ENCODE peak calls at places on chromosomes 16 and 17, in four cellular contexts. C, J, B and G are unnamed samples.

GRCh38 chr17:2337152-2337810 is at the start of gene SGSM2:
- DNase-seq in C (no peak), J (peak), B (peak), G (no peak)

GRCh38 chr16:57600048-57600835 is 28.2 kb upstream of the ADGRG1 start:
- DNase-seq in C (peak), J (peak), B (peak), G (no peak)

GRCh38 chr16:4136229-4136813 is 20.1 kb upstream of the ADCY9 start:
- DNase-seq in C (peak), J (no peak), B (no peak), G (no peak)

GRCh38 chr17:61443475-61443882 is 8.7 kb upstream of the TBX4 start:
- DNase-seq in C (no peak), J (peak), B (peak), G (no peak)

GRCh38 chr17:26809033-26809432 is 484.9 kb upstream of the WSB1 start:
- DNase-seq in C (peak), J (no peak), B (no peak), G (peak)

GRCh38 chr17:18382441-18383078 is 5.0 kb downstream of the EVPLL start:
- DNase-seq in C (no peak), J (no peak), B (no peak), G (no peak)

GRCh38 chr16:59605706-59606105 is 871.6 kb upstream of the GOT2 start:
- DNase-seq in C (no peak), J (no peak), B (no peak), G (no peak)

GRCh38 chr16:57165923-57166322 is 19.9 kb downstream of the PSME3IP1 start:
- DNase-seq in C (no peak), J (no peak), B (no peak), G (no peak)

GRCh38 chr16:82033683-82034300 is 1.3 kb upstream of the HSD17B2 start:
- DNase-seq in C (no peak), J (no peak), B (no peak), G (no peak)

GRCh38 chr17:9169116-9169515 is 147.8 kb downstream of the NTN1 start:
- DNase-seq in C (peak), J (no peak), B (no peak), G (no peak)

GRCh38 chr17:70320642-70321345 is 151.5 kb downstream of the KCNJ2 start:
- DNase-seq in C (no peak), J (peak), B (no peak), G (no peak)

GRCh38 chr16:60636117-60636516 is 1400.1 kb downstream of the CDH8 start:
- DNase-seq in C (no peak), J (no peak), B (no peak), G (no peak)

GRCh38 chr17:80647746-80648145 is 103.1 kb downstream of the RPTOR start:
- DNase-seq in C (no peak), J (no peak), B (no peak), G (no peak)

GRCh38 chr17:57617218-57617617 is 127.9 kb downstream of the CCDC182 start:
- DNase-seq in C (no peak), J (no peak), B (no peak), G (no peak)

GRCh38 chr16:66619036-66619435 is 14.5 kb downstream of the CMTM3 start:
- DNase-seq in C (no peak), J (no peak), B (no peak), G (no peak)

GRCh38 chr17:4008496-4009163 is 44.4 kb upstream of the ATP2A3 start:
- DNase-seq in C (no peak), J (no peak), B (no peak), G (no peak)

GRCh38 chr17:31274252-31274651 is 22.8 kb downstream of the OMG start:
- DNase-seq in C (no peak), J (no peak), B (no peak), G (no peak)

GRCh38 chr16:49958474-49958873 is 66.6 kb upstream of the CNEP1R1 start:
- DNase-seq in C (no peak), J (no peak), B (no peak), G (no peak)

GRCh38 chr16:19757762-19758595 is 39.9 kb downstream of the IQCK start:
- DNase-seq in C (no peak), J (no peak), B (no peak), G (no peak)

GRCh38 chr17:75048396-75048933 is 1.4 kb downstream of the KCTD2 start:
- DNase-seq in C (no peak), J (no peak), B (no peak), G (no peak)

GRCh38 chr17:7279453-7279852 is 2.1 kb upstream of the SLC2A4 start:
- DNase-seq in C (no peak), J (no peak), B (no peak), G (no peak)

GRCh38 chr17:27384261-27384701 is 72.0 kb upstream of the KSR1 start:
- DNase-seq in C (no peak), J (no peak), B (no peak), G (no peak)

GRCh38 chr17:69213059-69213813 is 15.4 kb downstream of the ABCA10 start:
- DNase-seq in C (no peak), J (no peak), B (no peak), G (no peak)

GRCh38 chr16:1527836-1528811 is 5.3 kb upstream of the TMEM204 start:
- DNase-seq in C (no peak), J (no peak), B (peak), G (no peak)

GRCh38 chr16:1528921-1529537 is 4.4 kb upstream of the TMEM204 start:
- DNase-seq in C (no peak), J (no peak), B (no peak), G (no peak)

GRCh38 chr16:1525871-1526607 is 7.4 kb upstream of the TMEM204 start:
- DNase-seq in C (no peak), J (no peak), B (no peak), G (no peak)

GRCh38 chr16:1524366-1524765 is 9.1 kb upstream of the TMEM204 start:
- DNase-seq in C (no peak), J (no peak), B (no peak), G (no peak)

GRCh38 chr16:1526608-1527555 is 6.6 kb upstream of the TMEM204 start:
- DNase-seq in C (no peak), J (no peak), B (no peak), G (no peak)
- TF ChIP-seq JUND in C (no peak), J (no peak), B (no peak), G (no peak)

GRCh38 chr16:53952215-53953208 is 248.6 kb downstream of the FTO start:
- DNase-seq in C (no peak), J (no peak), B (no peak), G (no peak)
- TF ChIP-seq SIN3A in C (no peak), J (no peak), B (no peak), G (no peak)

DNA sequence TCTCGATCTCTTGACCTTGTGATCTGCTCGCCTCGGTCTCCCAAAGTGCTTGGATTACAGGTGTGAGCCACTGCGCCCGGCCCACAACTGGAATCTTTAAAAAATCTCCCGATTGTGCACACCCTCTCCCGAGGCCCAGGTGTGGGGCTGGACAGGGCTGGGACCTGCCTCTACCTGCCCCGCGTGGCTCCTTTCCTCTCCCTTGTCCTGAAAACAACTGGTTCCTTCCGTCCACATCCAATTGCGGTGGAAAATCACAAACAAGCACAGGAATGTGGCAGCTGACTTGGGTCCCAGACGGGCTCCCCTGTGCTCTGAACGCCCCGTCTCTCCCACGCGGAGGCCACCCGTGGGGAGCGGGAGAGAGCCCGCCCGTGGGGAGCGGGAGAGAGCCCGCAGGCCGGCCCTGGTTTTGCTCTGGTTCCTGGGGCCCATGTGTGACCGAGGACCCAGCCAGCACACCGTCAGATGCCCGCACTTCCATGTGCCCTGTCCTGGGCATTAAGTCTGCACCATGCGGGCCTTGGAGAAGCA is 3.0 kb upstream of the TMEM204 start:
- DNase-seq in C (no peak), J (no peak), B (no peak), G (no peak)
- H2AFZ ChIP-seq in C (no peak), J (peak), B (no peak), G (no peak)

GRCh38 chr17:77724876-77725615 is 233.5 kb upstream of the TNRC6C start:
- DNase-seq in C (no peak), J (no peak), B (no peak), G (peak)

GRCh38 chr17:77723071-77723908 is 235.2 kb upstream of the TNRC6C start:
- DNase-seq in C (no peak), J (no peak), B (no peak), G (no peak)

GRCh38 chr17:77722366-77722765 is 236.1 kb upstream of the TNRC6C start:
- DNase-seq in C (no peak), J (no peak), B (no peak), G (no peak)

GRCh38 chr17:77725851-77726250 is 232.7 kb upstream of the TNRC6C start:
- DNase-seq in C (no peak), J (no peak), B (no peak), G (no peak)

DNA sequence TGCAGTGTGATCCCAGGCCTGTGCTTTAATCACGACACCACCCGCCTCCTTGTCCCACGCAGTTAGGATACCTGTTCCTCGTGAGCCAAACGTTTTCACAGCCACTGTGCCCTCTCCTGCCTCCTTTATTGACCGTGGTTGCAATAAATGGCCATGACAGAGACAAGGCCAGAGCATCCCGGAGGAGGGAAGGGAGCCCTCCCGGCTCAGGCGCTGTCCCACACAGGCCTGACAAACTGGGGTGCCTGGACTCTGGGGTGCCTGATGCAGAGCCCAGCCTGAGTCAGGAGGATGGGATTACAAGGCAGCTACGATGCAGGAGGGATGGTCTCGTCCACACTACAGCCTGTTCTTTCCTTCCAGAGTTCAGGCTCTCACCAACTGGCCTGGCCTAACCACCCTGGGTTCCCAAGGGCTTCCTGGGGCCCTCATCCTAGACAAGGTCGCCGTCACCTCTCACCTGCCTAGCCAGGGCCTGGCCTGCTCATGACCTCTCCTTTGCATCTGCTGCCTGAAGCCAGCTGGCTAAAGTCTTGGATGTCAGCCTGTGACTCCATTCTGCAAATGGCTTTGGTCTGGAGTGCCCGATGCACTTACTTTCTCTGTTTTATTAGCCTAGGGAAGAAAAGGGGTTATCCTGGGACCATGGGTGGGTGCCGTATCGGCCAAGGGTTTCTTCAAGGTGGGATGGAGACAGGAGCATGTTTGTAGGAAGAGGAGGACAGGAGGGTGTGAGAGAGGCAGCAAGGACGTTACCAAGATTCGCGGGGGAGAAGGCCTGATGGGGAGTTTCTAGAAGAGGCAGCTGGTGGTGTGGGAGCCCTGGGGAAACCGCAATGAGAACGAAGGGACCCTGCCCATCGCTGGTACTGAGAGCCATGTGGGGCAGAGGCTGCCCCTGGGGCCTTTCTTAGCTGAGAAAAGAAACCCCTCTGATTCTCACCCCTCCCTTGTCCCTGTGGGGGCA is 234.3 kb upstream of the TNRC6C start:
- DNase-seq in C (no peak), J (no peak), B (no peak), G (peak)
- TF ChIP-seq JUND in C (no peak), J (no peak), B (no peak), G (no peak)

GRCh38 chr17:47690121-47690520 is 3.8 kb upstream of the TBKBP1 start:
- DNase-seq in C (no peak), J (peak), B (no peak), G (no peak)
- TF ChIP-seq SIN3A in C (no peak), J (no peak), B (no peak), G (no peak)

GRCh38 chr16:89216315-89217137 is 977 bp upstream of the ZNF778 start:
- DNase-seq in C (peak), J (peak), B (peak), G (peak)
- H2AFZ ChIP-seq in C (no peak), J (peak), B (peak), G (no peak)

GRCh38 chr17:44283374-44284023 is 15.6 kb upstream of the SLC4A1 start:
- DNase-seq in C (no peak), J (no peak), B (peak), G (no peak)

GRCh38 chr17:44281570-44281969 is 13.6 kb upstream of the SLC4A1 start:
- DNase-seq in C (no peak), J (no peak), B (peak), G (no peak)

GRCh38 chr17:44278006-44278405 is 10.1 kb upstream of the SLC4A1 start:
- DNase-seq in C (no peak), J (no peak), B (no peak), G (no peak)

GRCh38 chr17:44279586-44280344 is 11.8 kb upstream of the SLC4A1 start:
- DNase-seq in C (no peak), J (no peak), B (peak), G (peak)

GRCh38 chr17:44280383-44280782 is 12.4 kb upstream of the SLC4A1 start:
- DNase-seq in C (no peak), J (no peak), B (no peak), G (no peak)
- TF ChIP-seq JUND in C (no peak), J (no peak), B (no peak), G (no peak)

DNA sequence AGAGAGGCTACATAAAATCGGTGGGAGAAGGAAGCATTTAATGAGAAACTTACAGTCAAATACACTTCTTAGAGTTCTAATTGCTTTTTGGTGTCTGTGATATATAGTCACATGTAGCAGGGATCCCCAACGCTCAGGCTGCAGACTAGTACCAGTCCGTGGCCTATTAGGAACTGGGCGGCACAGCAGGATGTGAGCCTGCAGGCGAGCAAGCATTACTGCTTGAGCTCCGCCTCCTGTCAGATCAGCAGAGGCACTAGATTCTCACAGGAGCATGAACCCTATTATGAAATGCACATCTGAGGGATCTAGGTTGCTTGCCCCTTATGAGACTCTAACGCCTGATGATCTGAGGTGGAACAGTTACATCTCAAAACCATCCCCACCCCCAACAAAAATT is 158.5 kb downstream of the TANC2 start:
- DNase-seq in C (no peak), J (no peak), B (peak), G (no peak)
- TF ChIP-seq SIN3A in C (no peak), J (no peak), B (no peak), G (no peak)

DNA sequence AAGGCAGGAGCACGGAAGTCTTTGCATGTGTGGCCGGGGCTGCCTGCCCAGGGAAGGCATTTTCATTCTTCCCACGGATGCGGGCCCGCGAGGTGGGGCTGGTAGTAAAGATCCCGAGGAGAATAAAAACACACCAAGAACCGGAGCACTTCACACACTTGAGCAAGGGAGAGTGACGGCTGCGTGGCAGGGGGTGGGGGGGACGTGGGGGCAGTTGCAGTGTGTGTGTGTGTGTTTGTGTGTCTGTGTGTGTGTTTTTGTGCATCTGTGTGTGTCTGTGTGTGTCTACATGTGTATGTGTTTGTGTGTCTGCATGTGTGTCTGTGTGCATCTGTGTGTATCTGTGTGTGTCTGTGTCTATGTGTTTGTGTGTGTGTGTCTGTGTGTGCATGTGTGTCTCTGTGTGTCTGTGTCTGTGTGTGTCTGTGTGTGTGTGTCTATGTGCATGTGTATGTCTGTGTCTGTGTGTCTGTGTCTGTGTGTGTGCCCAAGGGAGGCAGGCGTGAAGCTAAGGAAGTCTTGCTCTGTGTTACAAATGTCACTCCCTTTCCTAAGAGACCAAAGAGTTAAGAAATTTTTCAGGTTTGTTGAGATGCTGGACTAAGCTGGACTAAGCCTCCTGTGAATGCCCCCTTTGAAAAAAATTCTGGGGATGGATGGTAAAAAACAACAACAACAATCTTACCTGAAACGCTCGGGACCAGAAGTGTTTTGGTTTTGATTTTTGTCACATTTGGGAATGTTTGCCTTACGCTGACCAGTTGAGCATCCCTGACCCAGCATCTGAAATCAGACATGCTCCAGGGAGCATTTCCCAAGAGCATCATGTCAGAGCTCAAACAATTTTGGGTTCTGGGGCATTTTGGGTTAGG is 48.9 kb upstream of the ZNF469 start:
- DNase-seq in C (no peak), J (no peak), B (no peak), G (no peak)
- H2AFZ ChIP-seq in C (no peak), J (no peak), B (peak), G (no peak)